ENCODE peak calls at places on chromosomes 5 and 9, in eight cellular contexts. Y, H, F, G, U, R, D and Z are unnamed samples.

GRCh38 chr9:136405481-136405880 is 4.9 kb downstream of the ENTR1 start:
- DNase-seq in Y (no peak), H (no peak), F (no peak), G (no peak), U (no peak), R (no peak), D (no peak), Z (no peak)

GRCh38 chr5:142866563-142867275 is 96.5 kb downstream of the ARHGAP26 start:
- DNase-seq in Y (no peak), H (peak), F (peak), G (no peak), U (peak), R (peak), D (peak), Z (peak)

GRCh38 chr5:141816598-141817399 is 61.4 kb downstream of the PCDH1 start:
- DNase-seq in Y (peak), H (no peak), F (no peak), G (peak), U (no peak), R (no peak), D (peak), Z (no peak)

GRCh38 chr5:147446528-147446927 is 63.3 kb downstream of the DPYSL3 start:
- DNase-seq in Y (no peak), H (peak), F (no peak), G (no peak), U (no peak), R (no peak), D (no peak), Z (no peak)

GRCh38 chr9:34552606-34552981 is 29.8 kb upstream of the ENHO start:
- DNase-seq in Y (no peak), H (no peak), F (no peak), G (no peak), U (no peak), R (no peak), D (no peak), Z (no peak)

GRCh38 chr5:134538296-134538695 is 12.8 kb downstream of the JADE2 start:
- DNase-seq in Y (no peak), H (no peak), F (no peak), G (no peak), U (no peak), R (no peak), D (no peak), Z (no peak)

GRCh38 chr5:131659841-131660240 is 24.8 kb upstream of the RAPGEF6 start:
- DNase-seq in Y (no peak), H (no peak), F (no peak), G (no peak), U (no peak), R (no peak), D (no peak), Z (no peak)

GRCh38 chr5:149940941-149941644 is 3.5 kb downstream of the PDE6A start:
- DNase-seq in Y (no peak), H (no peak), F (no peak), G (no peak), U (no peak), R (peak), D (no peak), Z (no peak)

GRCh38 chr9:127088724-127089615 is 33.5 kb downstream of the ANGPTL2 start:
- DNase-seq in Y (no peak), H (no peak), F (no peak), G (no peak), U (no peak), R (no peak), D (no peak), Z (no peak)

GRCh38 chr5:31049933-31050704 is 143.4 kb upstream of the CDH6 start:
- DNase-seq in Y (no peak), H (peak), F (no peak), G (no peak), U (no peak), R (no peak), D (no peak), Z (no peak)

GRCh38 chr5:146229222-146229621 is 25.8 kb downstream of the RBM27 start:
- DNase-seq in Y (no peak), H (no peak), F (no peak), G (no peak), U (no peak), R (no peak), D (no peak), Z (no peak)

GRCh38 chr9:37501957-37502596 is 16.3 kb downstream of the POLR1E start:
- DNase-seq in Y (no peak), H (no peak), F (no peak), G (no peak), U (no peak), R (peak), D (no peak), Z (no peak)

GRCh38 chr5:75886706-75887105 is 169.5 kb upstream of the POC5 start:
- DNase-seq in Y (no peak), H (no peak), F (no peak), G (no peak), U (no peak), R (no peak), D (no peak), Z (no peak)

GRCh38 chr5:83069406-83069805 is 7.8 kb downstream of the TMEM167A start:
- DNase-seq in Y (no peak), H (peak), F (peak), G (no peak), U (no peak), R (no peak), D (no peak), Z (no peak)

GRCh38 chr5:113552620-113553019 is 39.1 kb downstream of the YTHDC2 start:
- DNase-seq in Y (no peak), H (no peak), F (no peak), G (no peak), U (no peak), R (no peak), D (no peak), Z (no peak)

GRCh38 chr5:58184910-58185309 is 275.0 kb downstream of the PLK2 start:
- DNase-seq in Y (no peak), H (peak), F (no peak), G (no peak), U (no peak), R (no peak), D (no peak), Z (peak)

GRCh38 chr9:27618066-27618465 is 44.8 kb upstream of the C9orf72 start:
- DNase-seq in Y (no peak), H (no peak), F (no peak), G (no peak), U (no peak), R (no peak), D (no peak), Z (no peak)

GRCh38 chr9:114366334-114367128 is 21.3 kb downstream of the AKNA start:
- DNase-seq in Y (no peak), H (peak), F (no peak), G (no peak), U (no peak), R (no peak), D (no peak), Z (peak)

GRCh38 chr5:107570805-107571531 is 99.8 kb downstream of the EFNA5 start:
- DNase-seq in Y (no peak), H (no peak), F (no peak), G (peak), U (peak), R (peak), D (no peak), Z (peak)

GRCh38 chr9:124558777-124559470 is 51.7 kb upstream of the NR5A1 start:
- DNase-seq in Y (no peak), H (no peak), F (no peak), G (no peak), U (no peak), R (no peak), D (peak), Z (no peak)

GRCh38 chr9:77712533-77713130 is 64.5 kb upstream of the GNA14 start:
- DNase-seq in Y (no peak), H (peak), F (no peak), G (no peak), U (no peak), R (peak), D (no peak), Z (peak)

GRCh38 chr5:138109463-138110265 is 25.8 kb downstream of the WNT8A start:
- DNase-seq in Y (no peak), H (peak), F (no peak), G (no peak), U (no peak), R (no peak), D (no peak), Z (no peak)

GRCh38 chr5:66903218-66903617 is 293.4 kb downstream of the CD180 start:
- DNase-seq in Y (no peak), H (no peak), F (no peak), G (no peak), U (no peak), R (no peak), D (no peak), Z (no peak)

GRCh38 chr5:66908230-66908629 is 288.4 kb downstream of the CD180 start:
- DNase-seq in Y (no peak), H (no peak), F (no peak), G (no peak), U (no peak), R (no peak), D (no peak), Z (no peak)

GRCh38 chr5:66906021-66906420 is 290.6 kb downstream of the CD180 start:
- DNase-seq in Y (no peak), H (no peak), F (no peak), G (no peak), U (no peak), R (no peak), D (no peak), Z (no peak)

GRCh38 chr5:66904189-66904588 is 292.4 kb downstream of the CD180 start:
- DNase-seq in Y (no peak), H (no peak), F (no peak), G (no peak), U (no peak), R (no peak), D (no peak), Z (no peak)

DNA sequence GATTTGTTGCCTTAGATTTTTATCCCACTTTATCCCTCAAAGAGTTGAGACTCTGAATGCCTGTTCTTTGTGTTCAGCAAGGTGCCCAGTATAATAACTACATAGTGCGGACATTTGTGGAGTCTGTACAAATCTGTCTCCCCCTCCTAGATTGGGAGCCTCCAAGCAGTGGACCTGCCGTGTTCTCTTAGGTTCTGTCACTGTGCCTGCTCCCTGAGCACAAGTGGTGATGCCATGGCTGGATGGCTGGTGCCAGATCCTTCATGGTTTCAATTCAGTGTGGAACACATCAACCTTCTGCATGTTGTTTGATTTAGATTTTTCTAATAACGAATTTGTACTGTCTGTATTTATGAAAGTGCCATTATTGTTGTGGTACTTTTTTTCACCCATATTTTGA is 292.9 kb downstream of the CD180 start:
- DNase-seq in Y (no peak), H (no peak), F (no peak), G (no peak), U (no peak), R (no peak), D (no peak), Z (no peak)
- TF ChIP-seq USF2 in Y (no peak), H (no peak), F (no peak), G (no peak), U (no peak), R (no peak), D (no peak), Z (no peak)

DNA sequence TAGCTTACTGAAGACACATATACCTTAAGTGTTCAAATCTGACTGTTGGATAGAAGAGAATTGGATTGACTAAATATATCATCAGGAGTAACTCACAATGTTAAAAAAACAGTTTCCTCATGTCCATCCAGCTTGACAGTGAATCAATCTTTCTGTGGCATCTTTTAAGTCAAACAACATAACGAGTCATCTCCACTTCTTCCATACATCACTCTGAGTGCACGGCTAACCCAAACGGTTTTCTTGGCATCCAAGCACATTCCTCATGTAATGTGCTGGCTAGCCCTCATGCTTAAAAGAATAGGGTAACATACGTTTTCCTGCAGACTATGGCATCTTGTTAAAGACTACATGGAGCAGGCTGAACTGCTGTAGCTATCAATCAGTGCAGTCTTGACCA is 291.5 kb upstream of the TRPC7 start:
- DNase-seq in Y (no peak), H (peak), F (no peak), G (no peak), U (no peak), R (no peak), D (no peak), Z (no peak)
- TF ChIP-seq USF2 in Y (no peak), H (no peak), F (no peak), G (no peak), U (no peak), R (no peak), D (no peak), Z (no peak)

DNA sequence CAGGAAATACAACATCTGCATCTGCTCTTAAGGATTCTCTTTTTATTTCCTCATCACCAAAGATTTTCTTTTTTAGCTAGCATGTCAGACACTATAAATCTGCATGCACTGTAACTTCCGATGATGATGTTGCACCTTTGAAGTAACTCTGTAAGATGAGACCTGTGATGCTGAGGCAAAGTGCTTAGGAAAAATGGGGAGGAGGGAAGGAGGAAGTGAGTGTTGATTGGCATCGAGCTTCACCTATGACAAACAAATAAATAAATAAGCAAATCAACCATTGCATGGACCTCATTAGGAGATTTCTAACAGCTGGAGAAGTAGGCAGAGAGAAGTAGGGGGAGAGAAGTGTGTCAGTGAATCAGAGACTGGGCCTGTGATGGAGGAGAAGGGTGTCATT is 52.6 kb downstream of the ENC1 start:
- DNase-seq in Y (no peak), H (no peak), F (no peak), G (no peak), U (no peak), R (no peak), D (no peak), Z (no peak)
- TF ChIP-seq USF2 in Y (no peak), H (no peak), F (no peak), G (no peak), U (no peak), R (no peak), D (no peak), Z (no peak)

GRCh38 chr9:110443878-110444245 is 106.2 kb upstream of the TXNDC8 start:
- DNase-seq in Y (no peak), H (peak), F (no peak), G (no peak), U (no peak), R (no peak), D (no peak), Z (no peak)
- TF ChIP-seq USF2 in Y (no peak), H (no peak), F (no peak), G (no peak), U (no peak), R (no peak), D (no peak), Z (no peak)

GRCh38 chr9:70257991-70258691 is 637 bp upstream of the SMC5 start:
- DNase-seq in Y (no peak), H (peak), F (peak), G (peak), U (no peak), R (peak), D (peak), Z (no peak)
- TF ChIP-seq USF2 in Y (no peak), H (no peak), F (no peak), G (no peak), U (no peak), R (no peak), D (no peak), Z (peak)